ENCODE peak calls at places on chromosomes 11 and 22, in six cellular contexts. One of them, this sample, is unnamed.

GRCh38 chr11:30741039-30741550 is 154.9 kb upstream of the MPPED2 start:
- DNase-seq in BJ: peak; percentile 66
- DNase-seq in transverse colon: peak; percentile 29
- DNase-seq in heart left ventricle: no peak
- DNase-seq in dorsolateral prefrontal cortex: no peak
- DNase-seq in cardiac muscle cell: no peak
- DNase-seq in this sample: peak; percentile 4

GRCh38 chr22:19105867-19106802 is 16.1 kb downstream of the DGCR2 start:
- DNase-seq in BJ: no peak
- DNase-seq in transverse colon: no peak
- DNase-seq in heart left ventricle: no peak
- DNase-seq in dorsolateral prefrontal cortex: no peak
- DNase-seq in cardiac muscle cell: no peak
- DNase-seq in this sample: no peak

GRCh38 chr22:19691721-19692341 is 22.5 kb upstream of the SEPTIN5 start:
- DNase-seq in BJ: peak; percentile 22
- DNase-seq in transverse colon: no peak
- DNase-seq in heart left ventricle: no peak
- DNase-seq in dorsolateral prefrontal cortex: no peak
- DNase-seq in cardiac muscle cell: peak; percentile 68
- DNase-seq in this sample: peak; percentile 45

GRCh38 chr11:57649826-57650738 is at the start of gene YPEL4:
- DNase-seq in BJ: no peak
- DNase-seq in transverse colon: peak; percentile 57
- DNase-seq in heart left ventricle: no peak
- DNase-seq in dorsolateral prefrontal cortex: peak; percentile 71
- DNase-seq in cardiac muscle cell: peak; percentile 87
- DNase-seq in this sample: peak; percentile 73

GRCh38 chr11:100687630-100688395 is 725 bp downstream of the ARHGAP42 start:
- DNase-seq in BJ: peak; percentile 30
- DNase-seq in transverse colon: peak; percentile 65
- DNase-seq in heart left ventricle: peak; percentile 54
- DNase-seq in dorsolateral prefrontal cortex: peak; percentile 27
- DNase-seq in cardiac muscle cell: peak; percentile 86
- DNase-seq in this sample: peak; percentile 71

GRCh38 chr11:20247540-20248138 is 87.4 kb upstream of the DBX1 start:
- DNase-seq in BJ: no peak
- DNase-seq in transverse colon: no peak
- DNase-seq in heart left ventricle: no peak
- DNase-seq in dorsolateral prefrontal cortex: no peak
- DNase-seq in cardiac muscle cell: no peak
- DNase-seq in this sample: no peak

GRCh38 chr11:112103446-112103845 is 16.8 kb downstream of the SDHD start:
- DNase-seq in BJ: no peak
- DNase-seq in transverse colon: no peak
- DNase-seq in heart left ventricle: no peak
- DNase-seq in dorsolateral prefrontal cortex: no peak
- DNase-seq in cardiac muscle cell: no peak
- DNase-seq in this sample: no peak

GRCh38 chr11:11179239-11179638 is 173.8 kb downstream of the CSNK2A3 start:
- DNase-seq in BJ: peak; percentile 26
- DNase-seq in transverse colon: no peak
- DNase-seq in heart left ventricle: no peak
- DNase-seq in dorsolateral prefrontal cortex: peak; percentile 66
- DNase-seq in cardiac muscle cell: peak; percentile 53
- DNase-seq in this sample: peak; percentile 79

GRCh38 chr11:79263001-79263400 is 177.8 kb downstream of the TENM4 start:
- DNase-seq in BJ: no peak
- DNase-seq in transverse colon: peak; percentile 25
- DNase-seq in heart left ventricle: peak; percentile 90
- DNase-seq in dorsolateral prefrontal cortex: no peak
- DNase-seq in cardiac muscle cell: no peak
- DNase-seq in this sample: peak; percentile 25

GRCh38 chr11:135074397-135074998 is 662.5 kb upstream of the B3GAT1 start:
- DNase-seq in BJ: no peak
- DNase-seq in transverse colon: no peak
- DNase-seq in heart left ventricle: no peak
- DNase-seq in dorsolateral prefrontal cortex: no peak
- DNase-seq in cardiac muscle cell: peak; percentile 2
- DNase-seq in this sample: no peak

GRCh38 chr22:43643362-43643761 is 168.7 kb downstream of the EFCAB6 start:
- DNase-seq in BJ: no peak
- DNase-seq in transverse colon: no peak
- DNase-seq in heart left ventricle: no peak
- DNase-seq in dorsolateral prefrontal cortex: peak; percentile 44
- DNase-seq in cardiac muscle cell: no peak
- DNase-seq in this sample: no peak

GRCh38 chr22:39522567-39523300 is 2.4 kb downstream of the ATF4 start:
- DNase-seq in BJ: no peak
- DNase-seq in transverse colon: peak; percentile 69
- DNase-seq in heart left ventricle: peak; percentile 54
- DNase-seq in dorsolateral prefrontal cortex: no peak
- DNase-seq in cardiac muscle cell: peak; percentile 72
- DNase-seq in this sample: peak; percentile 81

GRCh38 chr11:58046231-58046630 is 15.5 kb downstream of the OR6Q1 start:
- DNase-seq in BJ: no peak
- DNase-seq in transverse colon: no peak
- DNase-seq in heart left ventricle: no peak
- DNase-seq in dorsolateral prefrontal cortex: no peak
- DNase-seq in cardiac muscle cell: no peak
- DNase-seq in this sample: no peak

GRCh38 chr22:46937185-46937584 is 174.7 kb downstream of the TBC1D22A start:
- DNase-seq in BJ: no peak
- DNase-seq in transverse colon: no peak
- DNase-seq in heart left ventricle: no peak
- DNase-seq in dorsolateral prefrontal cortex: no peak
- DNase-seq in cardiac muscle cell: no peak
- DNase-seq in this sample: no peak

GRCh38 chr11:73262851-73263495 is 9.2 kb upstream of the P2RY6 start:
- DNase-seq in BJ: no peak
- DNase-seq in transverse colon: no peak
- DNase-seq in heart left ventricle: no peak
- DNase-seq in dorsolateral prefrontal cortex: no peak
- DNase-seq in cardiac muscle cell: peak; percentile 38
- DNase-seq in this sample: peak; percentile 44

GRCh38 chr22:32661296-32661695 is 140.2 kb upstream of the TIMP3 start:
- DNase-seq in BJ: peak; percentile 81
- DNase-seq in transverse colon: peak; percentile 24
- DNase-seq in heart left ventricle: peak; percentile 83
- DNase-seq in dorsolateral prefrontal cortex: no peak
- DNase-seq in cardiac muscle cell: peak; percentile 93
- DNase-seq in this sample: peak; percentile 86

GRCh38 chr22:49010901-49011300 is 816.8 kb downstream of the BRD1 start:
- DNase-seq in BJ: no peak
- DNase-seq in transverse colon: no peak
- DNase-seq in heart left ventricle: no peak
- DNase-seq in dorsolateral prefrontal cortex: no peak
- DNase-seq in cardiac muscle cell: no peak
- DNase-seq in this sample: no peak

GRCh38 chr11:104529213-104529612 is 365.3 kb upstream of the PDGFD start:
- DNase-seq in BJ: no peak
- DNase-seq in transverse colon: no peak
- DNase-seq in heart left ventricle: no peak
- DNase-seq in dorsolateral prefrontal cortex: no peak
- DNase-seq in cardiac muscle cell: peak; percentile 36
- DNase-seq in this sample: no peak

GRCh38 chr11:68010058-68011041 is at the start of gene ALDH3B1:
- DNase-seq in BJ: no peak
- DNase-seq in transverse colon: peak; percentile 92
- DNase-seq in heart left ventricle: peak; percentile 90
- DNase-seq in dorsolateral prefrontal cortex: peak; percentile 68
- DNase-seq in cardiac muscle cell: peak; percentile 92
- DNase-seq in this sample: peak; percentile 97

GRCh38 chr11:47532597-47533213 is 20.2 kb downstream of the CELF1 start:
- DNase-seq in BJ: no peak
- DNase-seq in transverse colon: no peak
- DNase-seq in heart left ventricle: no peak
- DNase-seq in dorsolateral prefrontal cortex: no peak
- DNase-seq in cardiac muscle cell: peak; percentile 50
- DNase-seq in this sample: no peak

GRCh38 chr11:1391165-1392010 is 1.7 kb downstream of the BRSK2 start:
- DNase-seq in BJ: no peak
- DNase-seq in transverse colon: no peak
- DNase-seq in heart left ventricle: no peak
- DNase-seq in dorsolateral prefrontal cortex: no peak
- DNase-seq in cardiac muscle cell: no peak
- DNase-seq in this sample: no peak

GRCh38 chr11:15793032-15793996 is 563.0 kb downstream of the SOX6 start:
- DNase-seq in BJ: no peak
- DNase-seq in transverse colon: no peak
- DNase-seq in heart left ventricle: no peak
- DNase-seq in dorsolateral prefrontal cortex: no peak
- DNase-seq in cardiac muscle cell: peak; percentile 50
- DNase-seq in this sample: no peak

GRCh38 chr11:86548278-86548917 is 124.0 kb downstream of the ME3 start:
- DNase-seq in BJ: no peak
- DNase-seq in transverse colon: no peak
- DNase-seq in heart left ventricle: no peak
- DNase-seq in dorsolateral prefrontal cortex: no peak
- DNase-seq in cardiac muscle cell: peak; percentile 75
- DNase-seq in this sample: peak; percentile 56

GRCh38 chr11:76637491-76638266 is 32.9 kb downstream of the LRRC32 start:
- DNase-seq in BJ: no peak
- DNase-seq in transverse colon: peak; percentile 32
- DNase-seq in heart left ventricle: peak; percentile 80
- DNase-seq in dorsolateral prefrontal cortex: no peak
- DNase-seq in cardiac muscle cell: no peak
- DNase-seq in this sample: no peak

GRCh38 chr11:96055706-96056387 is 131.9 kb upstream of the MTMR2 start:
- DNase-seq in BJ: no peak
- DNase-seq in transverse colon: no peak
- DNase-seq in heart left ventricle: no peak
- DNase-seq in dorsolateral prefrontal cortex: no peak
- DNase-seq in cardiac muscle cell: peak; percentile 60
- DNase-seq in this sample: peak; percentile 83

GRCh38 chr11:35390737-35391682 is 28.3 kb downstream of the SLC1A2 start:
- DNase-seq in BJ: no peak
- DNase-seq in transverse colon: peak; percentile 19
- DNase-seq in heart left ventricle: no peak
- DNase-seq in dorsolateral prefrontal cortex: no peak
- DNase-seq in cardiac muscle cell: peak; percentile 79
- DNase-seq in this sample: peak; percentile 88

GRCh38 chr22:38338772-38339379 is 21.6 kb upstream of the CSNK1E start:
- DNase-seq in BJ: no peak
- DNase-seq in transverse colon: peak; percentile 1
- DNase-seq in heart left ventricle: no peak
- DNase-seq in dorsolateral prefrontal cortex: no peak
- DNase-seq in cardiac muscle cell: no peak
- DNase-seq in this sample: peak; percentile 39

GRCh38 chr11:57974830-57975229 is 48.9 kb upstream of the OR9Q1 start:
- DNase-seq in BJ: no peak
- DNase-seq in transverse colon: no peak
- DNase-seq in heart left ventricle: no peak
- DNase-seq in dorsolateral prefrontal cortex: peak; percentile 33
- DNase-seq in cardiac muscle cell: peak; percentile 1
- DNase-seq in this sample: no peak

GRCh38 chr22:19520007-19520406 is 4.2 kb downstream of the CLDN5 start:
- DNase-seq in BJ: no peak
- DNase-seq in transverse colon: no peak
- DNase-seq in heart left ventricle: no peak
- DNase-seq in dorsolateral prefrontal cortex: peak; percentile 8
- DNase-seq in cardiac muscle cell: no peak
- DNase-seq in this sample: no peak

GRCh38 chr11:90219438-90219837 is 3.4 kb downstream of the CHORDC1 start:
- DNase-seq in BJ: no peak
- DNase-seq in transverse colon: no peak
- DNase-seq in heart left ventricle: no peak
- DNase-seq in dorsolateral prefrontal cortex: no peak
- DNase-seq in cardiac muscle cell: no peak
- DNase-seq in this sample: no peak
- H3K4me3 ChIP-seq in BJ: no peak overlapping the region
- H3K4me3 ChIP-seq in transverse colon: no peak overlapping the region
- H3K4me3 ChIP-seq in heart left ventricle: no peak overlapping the region
- H3K4me3 ChIP-seq in dorsolateral prefrontal cortex: no peak overlapping the region
- H3K4me3 ChIP-seq in cardiac muscle cell: no peak overlapping the region
- H3K4me3 ChIP-seq in this sample: no peak overlapping the region

GRCh38 chr11:29530961-29531360 is 485.9 kb downstream of the KCNA4 start:
- DNase-seq in BJ: no peak
- DNase-seq in transverse colon: no peak
- DNase-seq in heart left ventricle: no peak
- DNase-seq in dorsolateral prefrontal cortex: no peak
- DNase-seq in cardiac muscle cell: no peak
- DNase-seq in this sample: no peak

DNA sequence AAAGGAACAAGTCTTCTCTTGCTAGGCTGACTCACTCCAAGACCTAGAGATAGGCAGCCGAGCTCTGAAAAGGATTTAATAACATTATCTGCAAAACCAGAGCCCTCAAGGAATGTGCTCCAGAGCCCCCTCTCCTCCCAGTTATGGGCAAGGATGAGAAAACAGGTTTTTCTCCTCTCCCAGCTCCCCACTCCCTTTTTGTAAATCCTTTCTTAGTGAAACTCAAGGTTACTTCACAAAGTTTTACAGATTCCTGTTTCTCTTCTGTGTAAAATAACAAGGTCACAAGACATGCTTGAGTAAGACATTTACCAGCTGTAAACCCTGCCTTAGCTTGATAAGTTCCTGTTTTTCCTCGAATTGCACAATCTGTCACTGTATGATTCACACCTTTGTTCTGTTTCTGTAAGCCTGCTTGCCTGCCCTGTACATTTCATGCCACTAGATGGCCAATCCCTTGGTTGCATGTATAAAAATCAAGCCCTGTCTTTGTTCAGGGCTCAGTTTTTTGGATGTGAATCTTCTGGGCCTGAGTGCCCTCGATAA is 489.4 kb downstream of the KCNA4 start:
- DNase-seq in BJ: no peak
- DNase-seq in transverse colon: no peak
- DNase-seq in heart left ventricle: no peak
- DNase-seq in dorsolateral prefrontal cortex: no peak
- DNase-seq in cardiac muscle cell: peak; percentile 95
- DNase-seq in this sample: peak; percentile 9
- TF ChIP-seq CTCF in BJ: peak; percentile 34
- TF ChIP-seq CTCF in transverse colon: no peak
- TF ChIP-seq CTCF in heart left ventricle: peak; percentile 18
- TF ChIP-seq CTCF in dorsolateral prefrontal cortex: no peak
- TF ChIP-seq CTCF in cardiac muscle cell: peak; percentile 63
- TF ChIP-seq CTCF in this sample: peak; percentile 31

GRCh38 chr11:27076121-27076589 is 35.5 kb downstream of the BBOX1 start:
- DNase-seq in BJ: no peak
- DNase-seq in transverse colon: no peak
- DNase-seq in heart left ventricle: no peak
- DNase-seq in dorsolateral prefrontal cortex: no peak
- DNase-seq in cardiac muscle cell: no peak
- DNase-seq in this sample: no peak
- H3K4me3 ChIP-seq in BJ: no peak overlapping the region
- H3K4me3 ChIP-seq in transverse colon: no peak overlapping the region
- H3K4me3 ChIP-seq in heart left ventricle: no peak overlapping the region
- H3K4me3 ChIP-seq in dorsolateral prefrontal cortex: no peak overlapping the region
- H3K4me3 ChIP-seq in cardiac muscle cell: no peak overlapping the region
- H3K4me3 ChIP-seq in this sample: no peak overlapping the region

DNA sequence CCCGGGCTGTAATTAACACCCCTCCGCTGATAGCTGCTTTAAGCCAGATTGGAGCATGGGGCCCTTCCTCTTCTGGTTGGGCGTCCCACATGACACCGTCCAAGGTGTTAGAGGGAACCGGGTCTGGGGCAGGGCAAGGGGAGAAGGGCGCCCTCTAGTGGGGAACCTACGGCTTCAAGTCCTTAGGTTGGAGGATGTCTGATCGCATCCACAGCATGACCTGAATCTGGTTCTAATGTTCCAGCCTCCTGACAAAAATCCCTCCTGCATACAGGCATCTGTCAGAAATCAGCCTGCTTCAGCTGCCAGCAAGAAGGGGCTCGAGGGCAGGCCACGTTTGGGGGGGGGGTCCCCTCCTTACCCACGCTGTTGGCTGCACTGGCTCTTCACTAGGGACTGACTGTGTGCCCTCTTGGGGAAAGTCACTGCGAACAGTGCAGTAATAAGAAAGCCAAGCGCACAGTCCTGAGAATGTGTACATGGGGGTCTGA is 94.2 kb upstream of the TBCEL start:
- DNase-seq in BJ: no peak
- DNase-seq in transverse colon: peak; percentile 41
- DNase-seq in heart left ventricle: peak; percentile 39
- DNase-seq in dorsolateral prefrontal cortex: no peak
- DNase-seq in cardiac muscle cell: peak; percentile 68
- DNase-seq in this sample: peak; percentile 44
- TF ChIP-seq CTCF in BJ: peak; percentile 58
- TF ChIP-seq CTCF in transverse colon: peak; percentile 60
- TF ChIP-seq CTCF in heart left ventricle: peak; percentile 65
- TF ChIP-seq CTCF in dorsolateral prefrontal cortex: peak; percentile 48
- TF ChIP-seq CTCF in cardiac muscle cell: peak; percentile 72
- TF ChIP-seq CTCF in this sample: peak; percentile 59